ENCODE peak calls at places on chromosomes 4 and X, in ten cellular contexts. W is AG04449; F is SW 1271; L is epithelial cell of esophagus; K is mucosa of descending colon; D is Right ventricle myocardium superior; E is H4; Z is T-cell; U is NCI-H774; R is activated naive CD8-positive, alpha-beta T cell treated with anti-CD3 and anti-CD28 coated beads, Interleukin-2, amount 50 U/mL, for 24 hours. B is an unnamed sample.

GRCh38 chr4:125010776-125011503 is 298.4 kb upstream of the ANKRD50 start:
- DNase-seq in Z (no peak), F (no peak), D (no peak), U (no peak), K (no peak), R (no peak), L (peak; percentile 86), E (no peak), W (no peak), B (no peak)

GRCh38 chr4:144861471-144861870 is 215.5 kb downstream of the HHIP start:
- DNase-seq in R (no peak), E (no peak), U (no peak), L (no peak), Z (no peak), F (no peak), K (no peak), W (no peak), D (no peak), B (no peak)

GRCh38 chrX:120761810-120762209 is 113.9 kb downstream of the CT47B1 start:
- DNase-seq in R (no peak), L (no peak), K (no peak), D (no peak), F (no peak), E (no peak), U (no peak), Z (no peak), W (peak; percentile 85), B (no peak)

GRCh38 chrX:18674417-18674787 is 2.5 kb upstream of the RS1 start:
- DNase-seq in Z (peak; percentile 20), R (peak; percentile 25), U (no peak), D (peak; percentile 45), E (no peak), L (no peak), F (no peak), W (no peak), K (peak; percentile 58), B (peak; percentile 29)

GRCh38 chr4:170931326-170931725 is 841.6 kb upstream of the AADAT start:
- DNase-seq in E (no peak), U (no peak), Z (no peak), L (no peak), F (no peak), K (no peak), R (no peak), W (peak; percentile 7), D (no peak), B (no peak)

GRCh38 chr4:186404562-186405134 is 138.7 kb downstream of the F11 start:
- DNase-seq in L (no peak), U (no peak), E (no peak), D (no peak), Z (no peak), R (no peak), F (no peak), K (no peak), W (no peak), B (no peak)

GRCh38 chrX:153336128-153336894 is 2.4 kb downstream of the ZNF275 start:
- DNase-seq in U (no peak), R (no peak), E (no peak), Z (no peak), L (peak; percentile 28), D (no peak), F (no peak), W (no peak), K (peak; percentile 29), B (no peak)

GRCh38 chr4:99734583-99735322 is 77.1 kb upstream of the C4orf54 start:
- DNase-seq in K (no peak), F (no peak), W (no peak), R (no peak), E (no peak), U (no peak), D (no peak), L (no peak), Z (no peak), B (no peak)

GRCh38 chr4:112732142-112732541 is 95.2 kb downstream of the LARP7 start:
- DNase-seq in R (no peak), L (no peak), U (no peak), W (no peak), D (no peak), K (no peak), E (no peak), F (no peak), Z (no peak), B (no peak)

GRCh38 chr4:77385124-77385969 is 220.3 kb upstream of the CXCL13 start:
- DNase-seq in D (peak; percentile 44), U (peak; percentile 28), W (peak; percentile 3), Z (peak; percentile 22), F (peak; percentile 38), E (peak; percentile 60), K (no peak), L (peak; percentile 79), R (peak; percentile 63), B (peak; percentile 34)

GRCh38 chr4:145845118-145845517 is 93.5 kb downstream of the ZNF827 start:
- DNase-seq in F (no peak), E (no peak), R (no peak), W (no peak), Z (no peak), U (no peak), D (no peak), L (no peak), K (no peak), B (no peak)

GRCh38 chr4:73142995-73143547 is 73.6 kb upstream of the COX18 start:
- DNase-seq in R (no peak), K (no peak), D (no peak), Z (no peak), W (no peak), U (no peak), E (no peak), F (no peak), L (no peak), B (no peak)

B was measured in NCI-H510A.